ENCODE peak calls at places on chromosome 4, in ten cellular contexts. One of them, this sample, is unnamed.

GRCh38 chr4:41148292-41148691 is 66.0 kb downstream of the APBB2 start:
- DNase-seq in SJSA1: no peak
- DNase-seq in aorta: no peak
- DNase-seq in right atrium auricular region: no peak
- DNase-seq in H9: no peak
- DNase-seq in foreskin keratinocyte: no peak
- DNase-seq in heart left ventricle: no peak
- DNase-seq in uterus: no peak
- DNase-seq in hepatocyte: no peak
- DNase-seq in CD8-positive, alpha-beta T cell: no peak
- DNase-seq in this sample: no peak

GRCh38 chr4:112031712-112032328 is 113.4 kb upstream of the FAM241A start:
- DNase-seq in H9: no peak
- DNase-seq in aorta: no peak
- DNase-seq in foreskin keratinocyte: peak
- DNase-seq in uterus: no peak
- DNase-seq in heart left ventricle: no peak
- DNase-seq in CD8-positive, alpha-beta T cell: no peak
- DNase-seq in SJSA1: peak
- DNase-seq in hepatocyte: peak
- DNase-seq in right atrium auricular region: no peak
- DNase-seq in this sample: no peak

GRCh38 chr4:22238742-22239141 is 277.1 kb downstream of the ADGRA3 start:
- DNase-seq in hepatocyte: peak
- DNase-seq in heart left ventricle: no peak
- DNase-seq in aorta: no peak
- DNase-seq in right atrium auricular region: no peak
- DNase-seq in uterus: no peak
- DNase-seq in H9: peak
- DNase-seq in SJSA1: no peak
- DNase-seq in foreskin keratinocyte: no peak
- DNase-seq in CD8-positive, alpha-beta T cell: no peak
- DNase-seq in this sample: no peak

GRCh38 chr4:69716654-69717053 is 43.8 kb downstream of the SULT1B1 start:
- DNase-seq in CD8-positive, alpha-beta T cell: no peak
- DNase-seq in hepatocyte: no peak
- DNase-seq in right atrium auricular region: no peak
- DNase-seq in uterus: no peak
- DNase-seq in aorta: no peak
- DNase-seq in SJSA1: no peak
- DNase-seq in foreskin keratinocyte: no peak
- DNase-seq in H9: no peak
- DNase-seq in heart left ventricle: no peak
- DNase-seq in this sample: no peak

GRCh38 chr4:55758081-55758480 is 61.5 kb upstream of the EXOC1L start:
- DNase-seq in hepatocyte: no peak
- DNase-seq in heart left ventricle: no peak
- DNase-seq in uterus: no peak
- DNase-seq in right atrium auricular region: no peak
- DNase-seq in H9: no peak
- DNase-seq in aorta: no peak
- DNase-seq in foreskin keratinocyte: no peak
- DNase-seq in SJSA1: no peak
- DNase-seq in CD8-positive, alpha-beta T cell: no peak
- DNase-seq in this sample: no peak

GRCh38 chr4:27775156-27775555 is 914.5 kb downstream of the STIM2 start:
- DNase-seq in right atrium auricular region: no peak
- DNase-seq in SJSA1: no peak
- DNase-seq in CD8-positive, alpha-beta T cell: no peak
- DNase-seq in foreskin keratinocyte: no peak
- DNase-seq in uterus: no peak
- DNase-seq in heart left ventricle: no peak
- DNase-seq in aorta: no peak
- DNase-seq in H9: no peak
- DNase-seq in hepatocyte: no peak
- DNase-seq in this sample: no peak

GRCh38 chr4:8260656-8261111 is 8.9 kb upstream of the HTRA3 start:
- DNase-seq in aorta: no peak
- DNase-seq in SJSA1: peak
- DNase-seq in heart left ventricle: no peak
- DNase-seq in uterus: peak
- DNase-seq in foreskin keratinocyte: peak
- DNase-seq in hepatocyte: peak
- DNase-seq in CD8-positive, alpha-beta T cell: no peak
- DNase-seq in H9: no peak
- DNase-seq in right atrium auricular region: no peak
- DNase-seq in this sample: no peak

GRCh38 chr4:79466621-79467020 is 58.6 kb upstream of the GK2 start:
- DNase-seq in hepatocyte: no peak
- DNase-seq in H9: no peak
- DNase-seq in aorta: no peak
- DNase-seq in heart left ventricle: no peak
- DNase-seq in CD8-positive, alpha-beta T cell: no peak
- DNase-seq in SJSA1: no peak
- DNase-seq in foreskin keratinocyte: no peak
- DNase-seq in uterus: no peak
- DNase-seq in right atrium auricular region: no peak
- DNase-seq in this sample: no peak

GRCh38 chr4:77127837-77128621 is 29.0 kb upstream of the CCNG2 start:
- DNase-seq in heart left ventricle: no peak
- DNase-seq in right atrium auricular region: no peak
- DNase-seq in foreskin keratinocyte: no peak
- DNase-seq in uterus: no peak
- DNase-seq in hepatocyte: no peak
- DNase-seq in aorta: no peak
- DNase-seq in CD8-positive, alpha-beta T cell: no peak
- DNase-seq in SJSA1: no peak
- DNase-seq in H9: no peak
- DNase-seq in this sample: no peak
- H3K27ac ChIP-seq in heart left ventricle: no peak
- H3K27ac ChIP-seq in right atrium auricular region: no peak
- H3K27ac ChIP-seq in foreskin keratinocyte: no peak
- H3K27ac ChIP-seq in uterus: peak
- H3K27ac ChIP-seq in hepatocyte: no peak
- H3K27ac ChIP-seq in aorta: no peak
- H3K27ac ChIP-seq in CD8-positive, alpha-beta T cell: no peak
- H3K27ac ChIP-seq in SJSA1: no peak
- H3K27ac ChIP-seq in H9: no peak
- H3K27ac ChIP-seq in this sample: no peak

GRCh38 chr4:15031197-15031596 is 28.9 kb downstream of the CPEB2 start:
- DNase-seq in CD8-positive, alpha-beta T cell: no peak
- DNase-seq in aorta: no peak
- DNase-seq in right atrium auricular region: no peak
- DNase-seq in uterus: no peak
- DNase-seq in heart left ventricle: no peak
- DNase-seq in hepatocyte: no peak
- DNase-seq in H9: no peak
- DNase-seq in SJSA1: no peak
- DNase-seq in foreskin keratinocyte: no peak
- DNase-seq in this sample: no peak

GRCh38 chr4:15034071-15034764 is 31.9 kb downstream of the CPEB2 start:
- DNase-seq in heart left ventricle: no peak
- DNase-seq in hepatocyte: no peak
- DNase-seq in right atrium auricular region: no peak
- DNase-seq in H9: no peak
- DNase-seq in CD8-positive, alpha-beta T cell: no peak
- DNase-seq in uterus: no peak
- DNase-seq in foreskin keratinocyte: peak
- DNase-seq in aorta: no peak
- DNase-seq in SJSA1: peak
- DNase-seq in this sample: no peak

GRCh38 chr4:15037923-15038541 is 35.8 kb downstream of the CPEB2 start:
- DNase-seq in hepatocyte: no peak
- DNase-seq in aorta: no peak
- DNase-seq in uterus: no peak
- DNase-seq in H9: no peak
- DNase-seq in foreskin keratinocyte: no peak
- DNase-seq in CD8-positive, alpha-beta T cell: no peak
- DNase-seq in SJSA1: no peak
- DNase-seq in right atrium auricular region: no peak
- DNase-seq in heart left ventricle: no peak
- DNase-seq in this sample: no peak

GRCh38 chr4:15031993-15032660 is 29.8 kb downstream of the CPEB2 start:
- DNase-seq in SJSA1: no peak
- DNase-seq in aorta: no peak
- DNase-seq in heart left ventricle: no peak
- DNase-seq in foreskin keratinocyte: peak
- DNase-seq in CD8-positive, alpha-beta T cell: no peak
- DNase-seq in uterus: no peak
- DNase-seq in right atrium auricular region: no peak
- DNase-seq in H9: no peak
- DNase-seq in hepatocyte: no peak
- DNase-seq in this sample: no peak

DNA sequence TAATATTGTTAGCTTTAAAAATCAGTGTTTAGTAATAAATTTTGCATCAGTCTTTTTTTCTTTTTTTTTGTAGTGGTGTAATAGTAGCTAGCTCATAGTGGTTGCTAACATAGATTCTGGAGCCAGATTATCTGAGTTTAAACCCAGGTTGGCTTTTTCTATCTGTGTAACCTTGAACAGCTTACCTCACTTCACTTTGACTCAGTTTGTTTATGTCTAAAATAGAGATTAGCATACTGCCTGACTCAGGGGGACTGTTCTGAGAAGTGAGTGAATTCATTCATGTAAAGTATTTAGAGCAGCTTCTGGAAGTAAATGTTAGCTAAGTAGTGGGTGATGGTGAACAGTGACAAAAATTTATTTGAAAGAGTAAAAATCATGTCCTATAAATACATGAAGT is 32.9 kb downstream of the CPEB2 start:
- DNase-seq in H9: no peak
- DNase-seq in right atrium auricular region: no peak
- DNase-seq in uterus: no peak
- DNase-seq in hepatocyte: peak
- DNase-seq in SJSA1: no peak
- DNase-seq in foreskin keratinocyte: peak
- DNase-seq in heart left ventricle: no peak
- DNase-seq in CD8-positive, alpha-beta T cell: no peak
- DNase-seq in aorta: no peak
- DNase-seq in this sample: no peak
- H3K27ac ChIP-seq in H9: no peak
- H3K27ac ChIP-seq in right atrium auricular region: no peak
- H3K27ac ChIP-seq in uterus: peak
- H3K27ac ChIP-seq in hepatocyte: no peak
- H3K27ac ChIP-seq in SJSA1: no peak
- H3K27ac ChIP-seq in foreskin keratinocyte: no peak
- H3K27ac ChIP-seq in heart left ventricle: peak
- H3K27ac ChIP-seq in CD8-positive, alpha-beta T cell: no peak
- H3K27ac ChIP-seq in aorta: no peak
- H3K27ac ChIP-seq in this sample: no peak

GRCh38 chr4:85455942-85456341 is 19.0 kb upstream of the ARHGAP24 start:
- DNase-seq in CD8-positive, alpha-beta T cell: no peak
- DNase-seq in hepatocyte: no peak
- DNase-seq in right atrium auricular region: no peak
- DNase-seq in H9: no peak
- DNase-seq in aorta: no peak
- DNase-seq in foreskin keratinocyte: peak
- DNase-seq in heart left ventricle: no peak
- DNase-seq in uterus: no peak
- DNase-seq in SJSA1: no peak
- DNase-seq in this sample: no peak

GRCh38 chr4:85459736-85460135 is 15.2 kb upstream of the ARHGAP24 start:
- DNase-seq in SJSA1: no peak
- DNase-seq in right atrium auricular region: no peak
- DNase-seq in H9: no peak
- DNase-seq in uterus: no peak
- DNase-seq in foreskin keratinocyte: no peak
- DNase-seq in heart left ventricle: no peak
- DNase-seq in aorta: no peak
- DNase-seq in CD8-positive, alpha-beta T cell: no peak
- DNase-seq in hepatocyte: peak
- DNase-seq in this sample: no peak

GRCh38 chr4:85452073-85452764 is 22.7 kb upstream of the ARHGAP24 start:
- DNase-seq in uterus: no peak
- DNase-seq in heart left ventricle: no peak
- DNase-seq in right atrium auricular region: no peak
- DNase-seq in CD8-positive, alpha-beta T cell: no peak
- DNase-seq in hepatocyte: no peak
- DNase-seq in H9: no peak
- DNase-seq in foreskin keratinocyte: no peak
- DNase-seq in SJSA1: no peak
- DNase-seq in aorta: no peak
- DNase-seq in this sample: no peak

DNA sequence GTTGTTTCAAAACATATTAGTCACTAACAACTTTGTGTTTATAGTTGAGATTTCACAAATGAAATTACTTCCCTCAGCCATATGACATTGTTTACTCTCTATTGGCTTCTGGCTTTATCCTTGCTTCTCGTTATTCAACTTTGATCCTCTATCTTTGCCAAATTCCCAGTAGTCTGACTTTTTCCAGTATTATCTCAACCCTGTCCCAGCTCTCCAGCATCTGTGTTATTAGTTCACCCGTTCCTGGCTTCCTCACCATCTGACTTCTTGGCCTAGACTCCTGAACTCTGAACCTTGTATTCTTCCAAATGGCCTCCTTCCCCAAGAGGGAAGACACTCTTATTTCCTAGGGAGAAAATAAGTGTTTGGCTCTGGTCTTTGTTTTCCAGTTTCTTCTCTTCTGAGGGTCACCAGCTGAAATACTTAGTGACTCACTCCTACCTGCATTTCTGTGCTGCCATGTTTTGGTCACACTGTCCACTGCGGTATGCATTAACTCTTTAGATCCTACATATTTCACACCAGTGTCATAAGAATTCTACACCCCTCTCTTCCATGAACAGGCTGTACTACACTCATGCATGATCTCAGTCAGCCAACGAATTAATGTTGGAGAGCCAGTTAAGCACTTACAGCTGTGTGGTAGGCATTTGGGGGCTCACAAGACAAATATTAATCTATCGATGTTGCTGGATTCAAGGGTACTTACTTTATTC is 17.0 kb upstream of the ARHGAP24 start:
- DNase-seq in uterus: no peak
- DNase-seq in right atrium auricular region: no peak
- DNase-seq in hepatocyte: no peak
- DNase-seq in aorta: no peak
- DNase-seq in CD8-positive, alpha-beta T cell: no peak
- DNase-seq in SJSA1: no peak
- DNase-seq in heart left ventricle: no peak
- DNase-seq in H9: no peak
- DNase-seq in foreskin keratinocyte: no peak
- DNase-seq in this sample: no peak
- H3K27ac ChIP-seq in uterus: no peak
- H3K27ac ChIP-seq in right atrium auricular region: no peak
- H3K27ac ChIP-seq in hepatocyte: no peak
- H3K27ac ChIP-seq in aorta: no peak
- H3K27ac ChIP-seq in CD8-positive, alpha-beta T cell: no peak
- H3K27ac ChIP-seq in SJSA1: no peak
- H3K27ac ChIP-seq in heart left ventricle: no peak
- H3K27ac ChIP-seq in H9: no peak
- H3K27ac ChIP-seq in foreskin keratinocyte: no peak
- H3K27ac ChIP-seq in this sample: no peak

GRCh38 chr4:101993841-101994221 is 203.3 kb downstream of the BANK1 start:
- DNase-seq in right atrium auricular region: no peak
- DNase-seq in hepatocyte: no peak
- DNase-seq in heart left ventricle: no peak
- DNase-seq in aorta: no peak
- DNase-seq in CD8-positive, alpha-beta T cell: no peak
- DNase-seq in H9: no peak
- DNase-seq in SJSA1: no peak
- DNase-seq in uterus: no peak
- DNase-seq in foreskin keratinocyte: no peak
- DNase-seq in this sample: no peak

GRCh38 chr4:101987623-101988243 is 197.2 kb downstream of the BANK1 start:
- DNase-seq in foreskin keratinocyte: no peak
- DNase-seq in heart left ventricle: no peak
- DNase-seq in uterus: no peak
- DNase-seq in SJSA1: no peak
- DNase-seq in H9: no peak
- DNase-seq in CD8-positive, alpha-beta T cell: no peak
- DNase-seq in hepatocyte: peak
- DNase-seq in right atrium auricular region: no peak
- DNase-seq in aorta: no peak
- DNase-seq in this sample: no peak

GRCh38 chr4:101989551-101989950 is 199.0 kb downstream of the BANK1 start:
- DNase-seq in uterus: no peak
- DNase-seq in foreskin keratinocyte: no peak
- DNase-seq in aorta: no peak
- DNase-seq in H9: no peak
- DNase-seq in SJSA1: no peak
- DNase-seq in right atrium auricular region: no peak
- DNase-seq in CD8-positive, alpha-beta T cell: no peak
- DNase-seq in hepatocyte: no peak
- DNase-seq in heart left ventricle: no peak
- DNase-seq in this sample: no peak

GRCh38 chr4:101994247-101994775 is 203.8 kb downstream of the BANK1 start:
- DNase-seq in SJSA1: no peak
- DNase-seq in aorta: no peak
- DNase-seq in H9: no peak
- DNase-seq in right atrium auricular region: no peak
- DNase-seq in foreskin keratinocyte: no peak
- DNase-seq in uterus: no peak
- DNase-seq in hepatocyte: no peak
- DNase-seq in heart left ventricle: no peak
- DNase-seq in CD8-positive, alpha-beta T cell: no peak
- DNase-seq in this sample: no peak

DNA sequence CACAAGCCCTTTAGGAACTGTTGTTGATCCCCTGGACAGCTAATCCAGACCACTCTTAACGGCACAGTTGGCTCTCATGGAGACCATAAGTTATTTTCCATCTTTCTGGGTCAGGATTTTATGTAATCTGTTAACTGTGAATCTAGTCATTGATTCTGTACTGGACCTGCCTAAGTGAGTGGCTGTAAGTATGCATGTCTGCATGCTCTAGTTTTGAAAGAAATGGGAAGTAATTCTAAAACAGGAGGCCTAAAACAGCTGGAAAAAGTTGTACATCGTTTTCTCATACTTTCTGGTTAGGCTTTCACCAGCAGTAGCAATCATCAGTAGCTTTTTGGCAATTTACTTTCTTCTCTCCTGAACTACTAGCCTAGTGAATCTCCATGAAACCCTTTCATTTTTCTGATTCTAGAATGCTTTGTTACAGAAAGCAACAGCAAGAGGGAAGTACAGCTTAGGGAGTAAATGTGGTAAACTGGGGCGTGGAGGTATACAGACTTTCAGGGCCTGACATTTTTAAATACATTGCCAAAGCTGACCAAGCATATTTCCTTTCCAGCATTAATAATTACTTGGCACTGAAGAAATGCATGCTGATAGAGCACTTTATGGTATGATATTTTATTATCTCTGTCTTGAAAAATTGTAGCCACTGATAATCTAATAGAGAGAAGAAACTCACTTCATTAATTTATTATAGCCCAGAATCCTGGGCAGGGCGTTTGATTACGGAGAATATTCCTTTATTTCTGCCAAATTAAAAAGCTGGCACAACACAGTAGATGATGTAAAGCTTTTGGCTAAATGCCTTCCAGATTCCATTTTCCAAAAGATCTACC is 202.7 kb downstream of the BANK1 start:
- DNase-seq in uterus: no peak
- DNase-seq in SJSA1: no peak
- DNase-seq in heart left ventricle: no peak
- DNase-seq in right atrium auricular region: no peak
- DNase-seq in hepatocyte: no peak
- DNase-seq in foreskin keratinocyte: no peak
- DNase-seq in CD8-positive, alpha-beta T cell: no peak
- DNase-seq in aorta: no peak
- DNase-seq in H9: no peak
- DNase-seq in this sample: no peak
- H3K27ac ChIP-seq in uterus: no peak
- H3K27ac ChIP-seq in SJSA1: no peak
- H3K27ac ChIP-seq in heart left ventricle: no peak
- H3K27ac ChIP-seq in right atrium auricular region: no peak
- H3K27ac ChIP-seq in hepatocyte: no peak
- H3K27ac ChIP-seq in foreskin keratinocyte: no peak
- H3K27ac ChIP-seq in CD8-positive, alpha-beta T cell: no peak
- H3K27ac ChIP-seq in aorta: peak
- H3K27ac ChIP-seq in H9: no peak
- H3K27ac ChIP-seq in this sample: no peak